ENCODE peak calls at places on chromosomes 6 and 20, in four cellular contexts. M is K562, K is GM12878, X is HepG2. T is an unnamed sample.

GRCh38 chr6:163460307-163460782 is 45.8 kb downstream of the QKI start:
- DNase-seq in M (no peak), K (peak), X (no peak), T (no peak)

GRCh38 chr6:29011276-29011734 is 6.2 kb upstream of the ZNF311 start:
- DNase-seq in M (peak), K (no peak), X (no peak), T (peak)

GRCh38 chr20:58710481-58711265 is 18.1 kb downstream of the NPEPL1 start:
- DNase-seq in M (no peak), K (no peak), X (no peak), T (no peak)

GRCh38 chr6:165726915-165727314 is 63.9 kb upstream of the PDE10A start:
- DNase-seq in M (no peak), K (no peak), X (no peak), T (peak)

GRCh38 chr20:61874421-61875068 is 191.1 kb downstream of the TAF4 start:
- DNase-seq in M (peak), K (no peak), X (peak), T (peak)

GRCh38 chr6:132683543-132683942 is 24.6 kb upstream of the TAAR1 start:
- DNase-seq in M (no peak), K (no peak), X (peak), T (no peak)

GRCh38 chr6:90413867-90414266 is 117.2 kb upstream of the BACH2 start:
- DNase-seq in M (no peak), K (no peak), X (no peak), T (peak)

GRCh38 chr6:111588366-111588765 is 17.3 kb downstream of the TRAF3IP2 start:
- DNase-seq in M (no peak), K (no peak), X (no peak), T (no peak)

GRCh38 chr6:45175272-45175671 is 152.9 kb upstream of the RUNX2 start:
- DNase-seq in M (no peak), K (no peak), X (no peak), T (no peak)

GRCh38 chr20:19758888-19759331 is 852 bp downstream of the RIN2 start:
- DNase-seq in M (no peak), K (no peak), X (peak), T (peak)

GRCh38 chr6:137391061-137391814 is 103.0 kb downstream of the OLIG3 start:
- DNase-seq in M (no peak), K (no peak), X (no peak), T (no peak)

GRCh38 chr6:87925373-87926060 is 122.1 kb upstream of the SPACA1 start:
- DNase-seq in M (no peak), K (peak), X (no peak), T (no peak)

GRCh38 chr6:79330723-79331122 is 96.2 kb upstream of the HMGN3 start:
- DNase-seq in M (no peak), K (no peak), X (no peak), T (no peak)

GRCh38 chr20:9236408-9236912 is 167.6 kb downstream of the PLCB4 start:
- DNase-seq in M (no peak), K (no peak), X (no peak), T (no peak)

GRCh38 chr6:1404066-1404712 is 14.8 kb downstream of the FOXF2 start:
- DNase-seq in M (no peak), K (no peak), X (no peak), T (no peak)

GRCh38 chr6:57224769-57225515 is 2.8 kb upstream of the RAB23 start:
- DNase-seq in M (no peak), K (no peak), X (no peak), T (no peak)

GRCh38 chr6:43627008-43627825 is 1.8 kb downstream of the GTPBP2 start:
- DNase-seq in M (peak), K (peak), X (peak), T (no peak)

GRCh38 chr20:3407426-3408250 is at the start of gene DNAAF9:
- DNase-seq in M (peak), K (no peak), X (peak), T (peak)

GRCh38 chr20:38302721-38303120 is 1.2 kb upstream of the BPI start:
- DNase-seq in M (peak), K (no peak), X (no peak), T (peak)

GRCh38 chr6:169194737-169195136 is 58.9 kb downstream of the THBS2 start:
- DNase-seq in M (no peak), K (no peak), X (no peak), T (no peak)

GRCh38 chr6:25995507-25995906 is 32.9 kb downstream of the TRIM38 start:
- DNase-seq in M (no peak), K (no peak), X (no peak), T (no peak)

GRCh38 chr20:37576911-37577310 is 49.2 kb upstream of the BLCAP start:
- DNase-seq in M (no peak), K (no peak), X (no peak), T (no peak)

GRCh38 chr6:54876365-54876764 is 29.8 kb downstream of the FAM83B start:
- DNase-seq in M (no peak), K (no peak), X (no peak), T (no peak)

GRCh38 chr20:62702886-62703852 is 5.5 kb upstream of the NTSR1 start:
- DNase-seq in M (no peak), K (no peak), X (peak), T (no peak)

GRCh38 chr6:84788689-84789088 is 24.3 kb upstream of the TBX18 start:
- DNase-seq in M (no peak), K (no peak), X (no peak), T (no peak)

GRCh38 chr6:3005874-3006273 is 6.2 kb downstream of the NQO2 start:
- DNase-seq in M (no peak), K (no peak), X (no peak), T (no peak)

GRCh38 chr6:153662982-153663381 is 376.1 kb upstream of the OPRM1 start:
- DNase-seq in M (no peak), K (no peak), X (no peak), T (no peak)

GRCh38 chr6:117547688-117548621 is 54.4 kb downstream of the GOPC start:
- DNase-seq in M (no peak), K (no peak), X (no peak), T (peak)

DNA sequence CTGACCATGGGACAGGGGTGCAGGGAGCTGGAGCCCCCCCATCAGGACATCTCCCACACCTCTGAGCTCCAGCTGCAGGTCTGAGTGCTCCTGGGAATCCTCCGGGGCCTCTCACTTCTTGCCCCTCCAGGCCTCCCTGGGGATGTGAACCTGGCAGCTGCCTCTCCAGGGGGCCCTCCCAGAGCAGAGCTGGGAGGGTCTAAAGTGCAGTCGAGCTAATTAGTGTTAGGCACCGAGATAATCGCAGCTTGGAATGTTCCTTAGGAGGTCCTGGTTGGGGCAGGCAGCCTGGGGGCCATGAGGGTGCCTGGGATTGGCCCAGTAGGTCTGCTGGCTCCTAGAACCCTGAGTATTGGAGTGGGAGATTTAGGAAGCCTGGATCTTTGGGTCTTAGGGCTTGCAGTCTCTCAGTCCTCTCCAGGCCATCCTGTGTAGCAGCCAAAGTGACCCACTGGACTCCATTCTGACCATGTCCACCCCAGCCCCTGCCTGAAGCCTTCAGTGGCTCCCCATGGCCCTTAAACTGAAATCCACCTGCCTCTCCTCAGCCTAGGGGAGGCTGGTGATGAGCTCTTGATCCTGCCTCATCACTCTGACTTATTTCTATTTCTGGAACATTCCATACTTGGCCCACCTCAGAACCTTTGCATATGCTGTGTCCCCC is 26.0 kb downstream of the CEBPB start:
- DNase-seq in M (no peak), K (no peak), X (peak), T (no peak)
- TF ChIP-seq POLR2AphosphoS5 in M (no peak), K (no peak), X (no peak), T (no peak)

DNA sequence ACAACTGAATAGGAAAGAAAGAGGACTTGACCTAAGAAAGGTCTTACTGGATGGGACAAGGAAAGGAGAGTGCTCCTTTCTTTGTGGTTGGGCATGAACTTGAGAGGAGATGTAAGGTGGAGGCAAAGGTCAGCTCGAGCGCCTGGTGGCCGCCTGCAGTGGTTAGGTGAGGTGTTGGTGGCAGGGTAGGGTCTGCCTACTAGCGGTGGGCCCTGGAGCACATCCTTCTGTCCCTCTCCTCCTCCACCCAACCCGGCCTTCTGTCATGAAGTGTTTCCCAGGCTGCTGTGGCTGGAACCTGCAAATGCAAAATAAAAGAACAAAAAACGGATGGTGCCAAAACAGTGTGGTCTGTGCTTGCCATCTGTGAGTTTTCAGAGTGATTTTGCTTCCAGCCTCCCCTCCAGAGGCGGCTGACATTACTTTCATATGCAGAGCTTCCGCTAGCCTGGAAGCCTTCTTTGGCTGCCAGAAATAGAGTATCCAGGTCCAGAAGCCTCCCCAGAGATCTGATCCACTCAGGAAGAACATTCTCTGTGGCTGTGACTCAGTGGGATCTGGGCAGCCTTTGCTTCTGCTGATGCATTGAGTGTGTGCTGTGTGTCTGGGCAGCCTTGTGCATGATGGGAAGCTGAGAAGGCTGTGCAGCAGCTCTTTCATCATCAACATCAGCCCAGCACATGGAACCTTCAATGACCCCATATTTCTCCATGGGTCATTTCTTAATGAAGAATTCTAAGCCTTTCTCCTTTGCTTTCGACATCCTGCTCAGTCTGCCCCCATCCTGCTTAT is 79.8 kb upstream of the FAM184A start:
- DNase-seq in M (no peak), K (no peak), X (no peak), T (no peak)
- TF ChIP-seq JUNB in M (no peak), K (no peak), X (no peak), T (no peak)

GRCh38 chr6:140579918-140580317 is 1205.5 kb upstream of the CITED2 start:
- DNase-seq in M (no peak), K (no peak), X (no peak), T (no peak)
- TF ChIP-seq POLR2AphosphoS5 in M (no peak), K (no peak), X (no peak), T (no peak)

GRCh38 chr6:109315331-109316129 is 66.7 kb downstream of the CD164 start:
- DNase-seq in M (no peak), K (no peak), X (no peak), T (no peak)
- TF ChIP-seq JUNB in M (no peak), K (no peak), X (no peak), T (no peak)